ENCODE peak calls at places on chromosomes 11 and 22, in four cellular contexts. Z is K562, Q is GM12878, J is HepG2. S is an unnamed sample.

GRCh38 chr11:122920579-122920978 is 38.0 kb downstream of the JHY start:
- DNase-seq in Z (no peak), Q (no peak), J (no peak), S (no peak)

GRCh38 chr11:93775289-93775688 is 8.8 kb upstream of the MED17 start:
- DNase-seq in Z (peak), Q (no peak), J (peak), S (peak)

GRCh38 chr11:43376594-43376993 is 17.9 kb downstream of the TTC17 start:
- DNase-seq in Z (no peak), Q (no peak), J (peak), S (no peak)

GRCh38 chr11:47886096-47886495 is 37.9 kb upstream of the NUP160 start:
- DNase-seq in Z (no peak), Q (no peak), J (no peak), S (no peak)

GRCh38 chr11:6404341-6405038 is 14.2 kb downstream of the SMPD1 start:
- DNase-seq in Z (no peak), Q (no peak), J (no peak), S (no peak)

GRCh38 chr11:130677486-130678153 is 229.2 kb downstream of the ADAMTS15 start:
- DNase-seq in Z (no peak), Q (no peak), J (peak), S (no peak)

GRCh38 chr22:44033689-44034088 is 9.6 kb downstream of the PARVB start:
- DNase-seq in Z (peak), Q (no peak), J (no peak), S (no peak)

GRCh38 chr11:75421035-75421602 is 11.9 kb downstream of the KLHL35 start:
- DNase-seq in Z (peak), Q (no peak), J (no peak), S (no peak)

GRCh38 chr11:66264893-66265292 is 3.5 kb upstream of the RAB1B start:
- DNase-seq in Z (peak), Q (no peak), J (no peak), S (peak)

GRCh38 chr11:69010964-69011623 is 2.0 kb downstream of the MRGPRF start:
- DNase-seq in Z (peak), Q (no peak), J (no peak), S (no peak)

GRCh38 chr22:43996170-43996980 is 27.7 kb upstream of the PARVB start:
- DNase-seq in Z (no peak), Q (peak), J (no peak), S (no peak)

GRCh38 chr11:112977620-112978212 is 16.5 kb downstream of the NCAM1 start:
- DNase-seq in Z (no peak), Q (no peak), J (no peak), S (no peak)

GRCh38 chr11:68506908-68507307 is 46.4 kb downstream of the PPP6R3 start:
- DNase-seq in Z (no peak), Q (no peak), J (no peak), S (no peak)

GRCh38 chr11:80239217-80239616 is 798.4 kb upstream of the TENM4 start:
- DNase-seq in Z (no peak), Q (no peak), J (peak), S (no peak)

GRCh38 chr22:38267086-38267485 is 5.7 kb downstream of the TMEM184B start:
- DNase-seq in Z (peak), Q (no peak), J (no peak), S (no peak)

GRCh38 chr11:44709966-44710365 is 16.8 kb upstream of the TSPAN18 start:
- DNase-seq in Z (no peak), Q (no peak), J (no peak), S (no peak)

GRCh38 chr22:50530280-50530856 is 556 bp upstream of the TYMP start:
- DNase-seq in Z (no peak), Q (no peak), J (peak), S (peak)

GRCh38 chr11:103648670-103649400 is 387.6 kb upstream of the DDI1 start:
- DNase-seq in Z (no peak), Q (no peak), J (no peak), S (no peak)

GRCh38 chr22:40444483-40444787 is 74.0 kb downstream of the SGSM3 start:
- DNase-seq in Z (no peak), Q (no peak), J (no peak), S (no peak)

GRCh38 chr11:104892723-104893511 is 5.3 kb downstream of the CASP12 start:
- DNase-seq in Z (no peak), Q (no peak), J (no peak), S (no peak)

GRCh38 chr22:40463727-40464126 is 93.3 kb downstream of the SGSM3 start:
- DNase-seq in Z (no peak), Q (no peak), J (no peak), S (no peak)

GRCh38 chr11:100908746-100909145 is 220.9 kb downstream of the PGR start:
- DNase-seq in Z (no peak), Q (no peak), J (no peak), S (no peak)

GRCh38 chr11:2092956-2093412 is 46.2 kb downstream of the IGF2 start:
- DNase-seq in Z (no peak), Q (no peak), J (no peak), S (no peak)

GRCh38 chr11:113162590-113162961 is 151.8 kb upstream of the TTC12 start:
- DNase-seq in Z (peak), Q (no peak), J (no peak), S (no peak)

GRCh38 chr11:16632295-16633200 is 105.9 kb upstream of the C11orf58 start:
- DNase-seq in Z (no peak), Q (no peak), J (peak), S (peak)

GRCh38 chr22:42202669-42203068 is 67.8 kb downstream of the TCF20 start:
- DNase-seq in Z (no peak), Q (no peak), J (no peak), S (no peak)

GRCh38 chr11:10325398-10326079 is 20.7 kb downstream of the ADM start:
- DNase-seq in Z (no peak), Q (no peak), J (no peak), S (no peak)

GRCh38 chr22:22049684-22050083 is 67.1 kb upstream of the TOP3B start:
- DNase-seq in Z (no peak), Q (no peak), J (no peak), S (no peak)

DNA sequence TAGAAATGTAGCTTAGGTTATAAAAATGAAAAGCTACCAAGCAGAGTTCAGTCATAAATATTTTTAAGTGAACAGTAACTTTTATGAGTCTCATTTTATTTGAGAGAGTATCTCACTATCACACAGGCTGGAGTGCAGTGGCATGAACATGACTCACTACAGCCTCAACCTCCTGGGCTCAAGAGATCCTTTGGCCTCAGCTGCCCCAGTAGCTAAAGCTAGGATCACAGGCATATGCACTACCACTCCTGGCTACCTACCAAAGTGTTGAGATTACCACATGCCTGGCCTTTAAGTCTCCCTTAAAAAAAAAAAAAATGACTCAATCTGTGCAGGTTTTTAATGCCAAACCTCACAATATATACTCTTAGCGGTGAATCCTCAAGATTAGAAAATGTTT is 34.7 kb upstream of the CLNS1A start:
- DNase-seq in Z (no peak), Q (no peak), J (no peak), S (no peak)
- TF ChIP-seq POLR2AphosphoS2 in Z (no peak), Q (no peak), J (no peak), S (no peak)

DNA sequence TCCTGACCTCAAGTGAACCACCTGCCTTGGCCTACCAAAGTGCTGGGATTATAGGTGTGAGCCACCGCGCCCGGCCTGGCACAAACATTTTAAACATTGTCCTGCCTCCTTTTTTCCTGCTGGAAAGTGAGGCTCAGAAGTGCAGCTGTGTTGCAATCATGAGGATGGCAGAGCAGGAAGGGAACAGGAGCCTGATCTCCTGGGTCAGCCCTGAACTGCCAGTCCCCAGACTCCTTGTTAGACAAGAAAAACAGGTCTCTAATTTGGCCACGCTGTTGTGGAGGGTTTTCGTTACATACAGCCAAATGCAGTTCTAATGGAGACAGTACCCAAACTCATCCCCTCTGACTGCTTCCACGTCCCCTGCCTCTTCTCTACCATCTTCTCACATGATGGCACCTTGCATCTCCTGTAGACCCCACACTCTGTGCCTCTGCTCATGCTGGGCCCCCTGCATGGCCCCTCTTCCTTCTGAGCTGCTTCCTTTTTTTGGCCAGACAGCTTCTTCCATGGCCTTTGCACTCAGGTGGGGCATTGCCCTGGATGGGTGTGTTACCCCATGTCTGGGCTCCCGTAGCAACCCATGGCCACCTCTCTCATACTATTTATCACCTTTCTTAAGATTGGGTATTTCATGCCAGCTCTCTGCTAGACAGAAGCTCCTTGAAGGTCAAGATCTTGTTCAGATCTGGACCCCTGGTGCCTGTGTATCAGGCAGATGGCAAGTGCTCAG is 227.1 kb downstream of the CEP164 start:
- DNase-seq in Z (no peak), Q (no peak), J (no peak), S (no peak)
- TF ChIP-seq MYC in Z (no peak), Q (no peak), J (no peak), S (no peak)

DNA sequence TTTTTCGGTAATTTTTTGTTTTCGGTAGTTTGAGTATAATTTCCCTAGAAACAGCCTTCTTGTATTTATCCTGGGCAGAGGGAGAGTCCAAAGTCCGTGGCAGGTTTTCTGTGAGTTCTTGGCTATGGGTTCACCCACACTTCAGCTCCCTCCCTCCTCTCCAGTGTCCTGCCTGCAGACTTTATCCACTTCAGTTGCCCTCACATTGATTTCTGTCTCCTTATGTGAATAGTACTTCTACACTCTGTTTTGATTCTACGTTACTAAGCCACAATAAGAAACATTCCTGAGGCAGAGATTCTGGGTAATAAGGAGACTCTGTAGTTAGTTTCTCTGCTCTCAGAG is 868.6 kb downstream of the METTL15 start:
- DNase-seq in Z (no peak), Q (no peak), J (no peak), S (no peak)
- H3K4me2 ChIP-seq in Z (no peak), Q (no peak), J (peak), S (no peak)

GRCh38 chr11:120344302-120345004 is 8.2 kb downstream of the ARHGEF12 start:
- DNase-seq in Z (no peak), Q (peak), J (no peak), S (no peak)
- TF ChIP-seq POLR2AphosphoS2 in Z (no peak), Q (no peak), J (no peak), S (no peak)

GRCh38 chr22:19673660-19674059 is 40.6 kb upstream of the SEPTIN5 start:
- DNase-seq in Z (no peak), Q (no peak), J (no peak), S (no peak)
- TF ChIP-seq MYC in Z (no peak), Q (no peak), J (no peak), S (no peak)

DNA sequence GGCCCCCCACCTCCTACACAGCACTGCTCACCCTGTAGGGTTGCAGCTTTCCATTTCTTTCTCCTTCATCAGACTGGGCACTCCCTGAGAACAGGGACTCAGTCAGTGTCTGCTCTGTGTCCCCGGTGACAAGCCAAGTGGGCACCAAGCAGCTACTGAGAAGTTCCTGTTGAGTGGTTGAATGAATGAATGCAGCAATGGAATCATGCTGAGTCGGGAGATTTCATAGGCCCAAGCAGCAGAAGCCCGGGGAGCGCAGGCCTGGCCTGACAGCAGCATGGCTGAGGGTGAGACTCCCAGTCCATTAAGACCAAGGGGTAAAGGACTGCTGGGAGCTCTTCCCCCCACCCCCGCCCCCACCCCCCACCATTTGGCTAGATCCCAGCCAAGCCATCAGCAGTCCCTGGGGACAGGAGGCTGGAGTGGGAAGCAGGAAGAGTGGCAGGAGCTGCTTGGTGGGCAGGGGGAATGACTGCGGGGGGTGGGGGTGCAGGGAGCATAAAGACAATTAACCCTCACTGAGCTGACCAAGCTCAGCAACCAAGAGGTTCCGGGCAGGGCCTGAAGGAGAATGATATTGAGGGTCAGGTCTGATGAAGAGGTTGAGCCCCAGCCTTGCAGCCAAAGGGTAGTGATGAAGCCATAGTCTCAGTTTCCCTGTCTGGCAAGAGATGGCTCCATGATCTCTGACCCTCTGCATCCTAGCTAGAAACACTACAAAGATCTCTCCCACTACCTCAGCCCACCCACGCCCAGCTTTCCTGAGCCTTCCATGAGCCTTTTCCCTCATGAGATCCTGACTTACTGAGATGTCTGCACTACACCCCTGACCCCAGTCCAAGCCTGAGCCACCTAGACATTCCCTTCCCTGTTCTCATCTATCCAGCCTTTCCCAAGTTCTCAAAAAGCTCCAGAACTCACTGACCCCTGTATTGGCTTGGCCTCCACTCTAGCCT is 2.8 kb downstream of the PDE2A start:
- DNase-seq in Z (no peak), Q (no peak), J (no peak), S (no peak)
- H3K4me2 ChIP-seq in Z (no peak), Q (no peak), J (no peak), S (no peak)

GRCh38 chr11:98040061-98040808 is 980.5 kb upstream of the CNTN5 start:
- DNase-seq in Z (no peak), Q (no peak), J (no peak), S (no peak)
- TF ChIP-seq POLR2AphosphoS2 in Z (no peak), Q (no peak), J (no peak), S (no peak)

DNA sequence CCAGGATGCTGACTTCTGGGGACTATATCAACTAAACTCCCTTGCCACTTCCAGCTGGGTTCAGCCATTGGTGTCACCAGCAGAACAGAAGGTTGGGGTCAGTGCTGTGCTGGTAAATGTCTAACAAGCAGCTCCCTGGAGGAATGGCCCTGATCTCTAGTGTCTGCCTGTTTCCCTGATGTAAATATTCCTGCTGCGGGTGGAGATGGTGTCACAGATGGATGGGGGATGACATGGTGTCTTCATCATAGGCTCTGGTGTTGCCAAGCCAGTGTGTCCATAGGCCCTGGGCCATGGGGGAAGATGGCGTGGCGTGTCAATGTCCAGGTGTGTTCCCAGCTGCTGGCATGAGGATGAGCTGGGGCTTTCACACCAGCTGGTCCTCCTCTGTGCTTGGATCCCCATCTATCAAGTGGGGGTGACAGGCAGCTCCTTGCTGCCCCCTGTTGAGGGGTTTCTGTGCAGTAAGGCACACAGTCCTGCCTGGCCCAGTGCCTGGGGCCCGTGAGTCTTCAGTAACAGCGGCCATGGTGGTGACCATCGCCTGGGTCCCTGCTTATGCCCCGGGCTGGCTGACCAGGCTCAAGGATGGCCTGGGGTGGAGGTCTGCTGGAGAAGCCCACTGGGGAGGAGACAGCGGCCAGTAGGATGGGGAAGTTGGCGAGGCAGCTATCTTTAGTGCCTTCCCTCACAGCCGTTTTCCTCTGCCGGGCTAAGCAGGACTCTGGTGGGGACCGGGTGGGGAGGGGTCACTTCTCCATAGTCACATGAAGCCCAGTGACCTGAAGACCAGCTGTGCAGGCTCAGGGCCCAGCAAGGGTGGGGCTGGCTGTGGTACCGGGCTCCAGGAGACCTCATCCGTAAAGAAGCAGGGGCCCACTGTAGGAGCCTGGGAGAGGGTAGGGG is 12.7 kb downstream of the RPL3 start:
- DNase-seq in Z (peak), Q (no peak), J (no peak), S (no peak)
- TF ChIP-seq MYC in Z (no peak), Q (no peak), J (no peak), S (no peak)

GRCh38 chr22:35299217-35299716 is 427 bp upstream of the TOM1 start:
- DNase-seq in Z (no peak), Q (no peak), J (no peak), S (no peak)
- H3K4me2 ChIP-seq in Z (peak), Q (peak), J (peak), S (peak)